ENCODE peak calls at places on chromosomes 13 and 19, in six cellular contexts. One of them, this sample, is unnamed.

GRCh38 chr13:80363890-80364503 is 23.1 kb upstream of the SPRY2 start:
- DNase-seq in prostate gland: no peak
- DNase-seq in Panc1: no peak
- DNase-seq in upper lobe of left lung: no peak
- DNase-seq in GM12892: no peak
- DNase-seq in suprapubic skin: no peak
- DNase-seq in this sample: no peak

GRCh38 chr13:89865331-89865833 is 1482.1 kb upstream of the MIR17HG start:
- DNase-seq in prostate gland: no peak
- DNase-seq in Panc1: no peak
- DNase-seq in upper lobe of left lung: no peak
- DNase-seq in GM12892: no peak
- DNase-seq in suprapubic skin: no peak
- DNase-seq in this sample: no peak

GRCh38 chr13:48478401-48478800 is 54.5 kb downstream of the RCBTB2 start:
- DNase-seq in prostate gland: no peak
- DNase-seq in Panc1: no peak
- DNase-seq in upper lobe of left lung: no peak
- DNase-seq in GM12892: no peak
- DNase-seq in suprapubic skin: no peak
- DNase-seq in this sample: no peak

GRCh38 chr19:16259385-16260159 is 61.9 kb downstream of the AP1M1 start:
- DNase-seq in prostate gland: no peak
- DNase-seq in Panc1: no peak
- DNase-seq in upper lobe of left lung: no peak
- DNase-seq in GM12892: peak; percentile 56
- DNase-seq in suprapubic skin: no peak
- DNase-seq in this sample: no peak

GRCh38 chr13:31045621-31046081 is 113.2 kb downstream of the TEX26 start:
- DNase-seq in prostate gland: no peak
- DNase-seq in Panc1: peak; percentile 50
- DNase-seq in upper lobe of left lung: peak; percentile 92
- DNase-seq in GM12892: no peak
- DNase-seq in suprapubic skin: no peak
- DNase-seq in this sample: peak; percentile 70

GRCh38 chr13:62432295-62432694 is 1016.6 kb upstream of the PCDH20 start:
- DNase-seq in prostate gland: no peak
- DNase-seq in Panc1: no peak
- DNase-seq in upper lobe of left lung: no peak
- DNase-seq in GM12892: no peak
- DNase-seq in suprapubic skin: no peak
- DNase-seq in this sample: no peak

GRCh38 chr19:7998081-7998480 is 7.4 kb downstream of the ELAVL1 start:
- DNase-seq in prostate gland: no peak
- DNase-seq in Panc1: no peak
- DNase-seq in upper lobe of left lung: no peak
- DNase-seq in GM12892: no peak
- DNase-seq in suprapubic skin: no peak
- DNase-seq in this sample: no peak

GRCh38 chr19:16170134-16170533 is 3.2 kb downstream of the CIB3 start:
- DNase-seq in prostate gland: no peak
- DNase-seq in Panc1: no peak
- DNase-seq in upper lobe of left lung: no peak
- DNase-seq in GM12892: no peak
- DNase-seq in suprapubic skin: no peak
- DNase-seq in this sample: no peak

GRCh38 chr13:99040536-99041141 is 62.8 kb upstream of the DOCK9 start:
- DNase-seq in prostate gland: peak; percentile 9
- DNase-seq in Panc1: no peak
- DNase-seq in upper lobe of left lung: no peak
- DNase-seq in GM12892: no peak
- DNase-seq in suprapubic skin: no peak
- DNase-seq in this sample: no peak

GRCh38 chr19:49746206-49746958 is 16.7 kb downstream of the TSKS start:
- DNase-seq in prostate gland: no peak
- DNase-seq in Panc1: no peak
- DNase-seq in upper lobe of left lung: peak; percentile 45
- DNase-seq in GM12892: no peak
- DNase-seq in suprapubic skin: peak; percentile 81
- DNase-seq in this sample: peak; percentile 78

GRCh38 chr19:54155694-54156093 is 3.8 kb downstream of the LENG1 start:
- DNase-seq in prostate gland: no peak
- DNase-seq in Panc1: no peak
- DNase-seq in upper lobe of left lung: no peak
- DNase-seq in GM12892: no peak
- DNase-seq in suprapubic skin: no peak
- DNase-seq in this sample: no peak

GRCh38 chr19:54152878-54153524 is 6.5 kb downstream of the LENG1 start:
- DNase-seq in prostate gland: no peak
- DNase-seq in Panc1: no peak
- DNase-seq in upper lobe of left lung: no peak
- DNase-seq in GM12892: no peak
- DNase-seq in suprapubic skin: no peak
- DNase-seq in this sample: no peak

GRCh38 chr19:54153731-54154326 is 5.7 kb downstream of the LENG1 start:
- DNase-seq in prostate gland: no peak
- DNase-seq in Panc1: no peak
- DNase-seq in upper lobe of left lung: no peak
- DNase-seq in GM12892: no peak
- DNase-seq in suprapubic skin: no peak
- DNase-seq in this sample: no peak

GRCh38 chr19:54156490-54156889 is 3.0 kb downstream of the LENG1 start:
- DNase-seq in prostate gland: no peak
- DNase-seq in Panc1: no peak
- DNase-seq in upper lobe of left lung: no peak
- DNase-seq in GM12892: no peak
- DNase-seq in suprapubic skin: no peak
- DNase-seq in this sample: no peak

DNA sequence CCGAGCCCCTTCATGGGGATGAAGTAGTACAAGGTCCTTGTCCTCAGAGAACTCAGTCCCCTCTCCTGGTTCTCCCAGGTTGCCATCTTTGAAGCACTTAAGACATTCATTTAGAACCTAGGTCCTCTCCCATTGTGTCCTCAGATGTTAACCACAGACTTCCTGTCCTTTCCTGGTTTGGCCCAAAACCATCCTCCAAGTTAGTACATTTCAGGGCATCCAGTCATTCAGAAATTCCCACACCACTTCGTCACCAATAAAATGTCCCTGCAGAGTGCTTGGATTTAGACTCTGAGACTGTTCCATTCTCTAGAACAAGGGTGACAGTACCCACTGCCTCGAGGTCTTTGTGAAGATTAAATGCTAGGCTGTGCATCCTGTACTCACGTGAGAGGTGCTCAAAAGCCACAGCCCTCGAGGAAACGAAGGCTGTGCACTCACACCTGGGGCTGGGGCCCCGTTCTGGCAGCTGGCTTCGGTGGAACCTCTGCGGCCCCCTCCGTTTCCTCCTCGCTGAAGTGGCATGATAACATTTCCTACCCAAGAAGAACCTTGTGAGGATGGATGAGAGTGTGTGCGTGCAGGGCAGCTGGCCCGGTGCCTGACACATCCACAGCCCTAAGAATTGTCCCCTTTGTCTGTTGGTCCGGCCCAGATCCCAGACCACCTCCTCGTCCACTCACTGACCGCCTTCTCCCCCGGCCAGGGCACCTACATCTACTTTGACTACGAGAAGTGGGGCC is 4.7 kb downstream of the LENG1 start:
- DNase-seq in prostate gland: no peak
- DNase-seq in Panc1: no peak
- DNase-seq in upper lobe of left lung: no peak
- DNase-seq in GM12892: no peak
- DNase-seq in suprapubic skin: no peak
- DNase-seq in this sample: no peak
- TF ChIP-seq POLR2AphosphoS5 in prostate gland: no peak
- TF ChIP-seq POLR2AphosphoS5 in Panc1: peak; percentile 70
- TF ChIP-seq POLR2AphosphoS5 in upper lobe of left lung: no peak
- TF ChIP-seq POLR2AphosphoS5 in GM12892: no peak
- TF ChIP-seq POLR2AphosphoS5 in suprapubic skin: no peak
- TF ChIP-seq POLR2AphosphoS5 in this sample: no peak

GRCh38 chr19:11382898-11383705 is 1.0 kb downstream of the EPOR start:
- DNase-seq in prostate gland: no peak
- DNase-seq in Panc1: no peak
- DNase-seq in upper lobe of left lung: peak; percentile 81
- DNase-seq in GM12892: peak; percentile 39
- DNase-seq in suprapubic skin: no peak
- DNase-seq in this sample: peak; percentile 73
- TF ChIP-seq POLR2AphosphoS5 in prostate gland: no peak
- TF ChIP-seq POLR2AphosphoS5 in Panc1: no peak
- TF ChIP-seq POLR2AphosphoS5 in upper lobe of left lung: no peak
- TF ChIP-seq POLR2AphosphoS5 in GM12892: no peak
- TF ChIP-seq POLR2AphosphoS5 in suprapubic skin: no peak
- TF ChIP-seq POLR2AphosphoS5 in this sample: no peak

GRCh38 chr19:11693505-11694499 is 44.9 kb downstream of the ZNF823 start:
- DNase-seq in prostate gland: no peak
- DNase-seq in Panc1: no peak
- DNase-seq in upper lobe of left lung: no peak
- DNase-seq in GM12892: no peak
- DNase-seq in suprapubic skin: no peak
- DNase-seq in this sample: no peak
- TF ChIP-seq POLR2AphosphoS5 in prostate gland: no peak
- TF ChIP-seq POLR2AphosphoS5 in Panc1: no peak
- TF ChIP-seq POLR2AphosphoS5 in upper lobe of left lung: no peak
- TF ChIP-seq POLR2AphosphoS5 in GM12892: no peak
- TF ChIP-seq POLR2AphosphoS5 in suprapubic skin: no peak
- TF ChIP-seq POLR2AphosphoS5 in this sample: no peak

GRCh38 chr19:40718774-40719391 is 2.0 kb downstream of the ITPKC start:
- DNase-seq in prostate gland: peak; percentile 94
- DNase-seq in Panc1: no peak
- DNase-seq in upper lobe of left lung: peak; percentile 91
- DNase-seq in GM12892: no peak
- DNase-seq in suprapubic skin: peak; percentile 87
- DNase-seq in this sample: peak; percentile 89
- TF ChIP-seq POLR2AphosphoS5 in prostate gland: peak; percentile 94
- TF ChIP-seq POLR2AphosphoS5 in Panc1: no peak
- TF ChIP-seq POLR2AphosphoS5 in upper lobe of left lung: peak; percentile 22
- TF ChIP-seq POLR2AphosphoS5 in GM12892: no peak
- TF ChIP-seq POLR2AphosphoS5 in suprapubic skin: no peak
- TF ChIP-seq POLR2AphosphoS5 in this sample: peak; percentile 43

GRCh38 chr13:39875583-39875982 is 220.1 kb downstream of the COG6 start:
- DNase-seq in prostate gland: no peak
- DNase-seq in Panc1: no peak
- DNase-seq in upper lobe of left lung: no peak
- DNase-seq in GM12892: no peak
- DNase-seq in suprapubic skin: no peak
- DNase-seq in this sample: no peak

GRCh38 chr13:39875111-39875510 is 219.6 kb downstream of the COG6 start:
- DNase-seq in prostate gland: no peak
- DNase-seq in Panc1: no peak
- DNase-seq in upper lobe of left lung: no peak
- DNase-seq in GM12892: no peak
- DNase-seq in suprapubic skin: no peak
- DNase-seq in this sample: no peak

GRCh38 chr13:39874331-39875055 is 219.0 kb downstream of the COG6 start:
- DNase-seq in prostate gland: no peak
- DNase-seq in Panc1: no peak
- DNase-seq in upper lobe of left lung: no peak
- DNase-seq in GM12892: no peak
- DNase-seq in suprapubic skin: no peak
- DNase-seq in this sample: no peak

GRCh38 chr13:39877134-39877533 is 221.7 kb downstream of the COG6 start:
- DNase-seq in prostate gland: no peak
- DNase-seq in Panc1: no peak
- DNase-seq in upper lobe of left lung: no peak
- DNase-seq in GM12892: no peak
- DNase-seq in suprapubic skin: no peak
- DNase-seq in this sample: no peak

GRCh38 chr13:39876258-39876657 is 220.8 kb downstream of the COG6 start:
- DNase-seq in prostate gland: no peak
- DNase-seq in Panc1: no peak
- DNase-seq in upper lobe of left lung: no peak
- DNase-seq in GM12892: no peak
- DNase-seq in suprapubic skin: no peak
- DNase-seq in this sample: no peak
- TF ChIP-seq POLR2AphosphoS5 in prostate gland: no peak
- TF ChIP-seq POLR2AphosphoS5 in Panc1: no peak
- TF ChIP-seq POLR2AphosphoS5 in upper lobe of left lung: no peak
- TF ChIP-seq POLR2AphosphoS5 in GM12892: no peak
- TF ChIP-seq POLR2AphosphoS5 in suprapubic skin: no peak
- TF ChIP-seq POLR2AphosphoS5 in this sample: no peak

GRCh38 chr19:10163557-10163956 is 31.2 kb downstream of the DNMT1 start:
- DNase-seq in prostate gland: no peak
- DNase-seq in Panc1: no peak
- DNase-seq in upper lobe of left lung: no peak
- DNase-seq in GM12892: no peak
- DNase-seq in suprapubic skin: no peak
- DNase-seq in this sample: no peak

GRCh38 chr19:10168386-10168948 is 26.3 kb downstream of the DNMT1 start:
- DNase-seq in prostate gland: no peak
- DNase-seq in Panc1: no peak
- DNase-seq in upper lobe of left lung: no peak
- DNase-seq in GM12892: no peak
- DNase-seq in suprapubic skin: no peak
- DNase-seq in this sample: no peak

GRCh38 chr19:10166046-10166445 is 28.7 kb downstream of the DNMT1 start:
- DNase-seq in prostate gland: no peak
- DNase-seq in Panc1: no peak
- DNase-seq in upper lobe of left lung: no peak
- DNase-seq in GM12892: no peak
- DNase-seq in suprapubic skin: no peak
- DNase-seq in this sample: no peak

DNA sequence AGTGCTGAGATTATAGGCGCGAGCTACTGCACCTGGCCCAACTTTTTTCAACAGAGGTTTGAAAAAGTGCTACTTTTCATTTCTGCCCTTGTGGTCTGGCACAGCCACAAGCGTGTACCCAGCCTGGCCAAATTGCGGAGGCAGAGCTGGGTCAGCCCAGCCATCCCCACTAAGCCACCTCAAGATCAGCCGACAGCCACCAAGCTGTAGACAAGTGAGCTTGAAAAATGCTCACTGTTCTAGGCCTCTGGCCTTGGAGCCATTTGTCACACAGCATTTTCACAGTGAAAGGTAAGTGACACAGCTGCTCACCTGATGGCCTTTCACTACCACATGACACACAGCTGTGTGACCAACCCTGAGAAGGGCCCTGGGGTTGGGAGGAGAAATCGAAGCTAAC is 27.3 kb downstream of the DNMT1 start:
- DNase-seq in prostate gland: no peak
- DNase-seq in Panc1: no peak
- DNase-seq in upper lobe of left lung: no peak
- DNase-seq in GM12892: no peak
- DNase-seq in suprapubic skin: no peak
- DNase-seq in this sample: no peak
- TF ChIP-seq POLR2AphosphoS5 in prostate gland: no peak
- TF ChIP-seq POLR2AphosphoS5 in Panc1: no peak
- TF ChIP-seq POLR2AphosphoS5 in upper lobe of left lung: no peak
- TF ChIP-seq POLR2AphosphoS5 in GM12892: no peak
- TF ChIP-seq POLR2AphosphoS5 in suprapubic skin: no peak
- TF ChIP-seq POLR2AphosphoS5 in this sample: no peak

DNA sequence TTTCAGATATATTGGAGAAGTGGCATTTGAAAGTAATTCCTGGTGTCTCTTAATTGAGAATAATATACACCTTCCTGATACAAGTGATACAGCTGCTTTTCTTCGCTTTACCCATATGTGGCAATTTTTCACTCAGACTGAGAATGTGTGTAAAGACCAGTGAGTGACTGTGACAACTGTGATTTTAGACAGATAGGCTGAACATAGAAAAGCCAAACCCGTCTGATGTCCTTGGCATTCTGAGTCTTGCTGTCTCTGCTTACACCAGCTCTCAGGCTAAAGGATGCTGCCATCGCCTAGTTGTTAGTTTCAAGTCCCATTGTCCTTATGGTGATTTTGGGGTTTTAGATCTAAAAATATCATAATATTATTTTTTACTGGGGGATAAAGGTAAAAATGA is 492.6 kb downstream of the RFC3 start:
- DNase-seq in prostate gland: no peak
- DNase-seq in Panc1: no peak
- DNase-seq in upper lobe of left lung: no peak
- DNase-seq in GM12892: no peak
- DNase-seq in suprapubic skin: no peak
- DNase-seq in this sample: no peak
- TF ChIP-seq POLR2AphosphoS5 in prostate gland: no peak
- TF ChIP-seq POLR2AphosphoS5 in Panc1: no peak
- TF ChIP-seq POLR2AphosphoS5 in upper lobe of left lung: no peak
- TF ChIP-seq POLR2AphosphoS5 in GM12892: no peak
- TF ChIP-seq POLR2AphosphoS5 in suprapubic skin: no peak
- TF ChIP-seq POLR2AphosphoS5 in this sample: no peak

This sample was measured in sigmoid colon.